ENCODE peak calls at places on chromosome 5, in seven cellular contexts. V is activated CD8-positive, alpha-beta memory T cell treated with anti-CD3 and anti-CD28 coated beads for 4 hours; N is Calu3; X is NCI-H460; Y is GDM1; L is GM20000; S is amygdala. B is an unnamed sample.

GRCh38 chr5:147310059-147310704 is 75.4 kb downstream of the STK32A start:
- DNase-seq in N (peak), L (no peak), Y (no peak), X (peak), V (no peak), S (no peak), B (no peak)

GRCh38 chr5:138148811-138149210 is 9.6 kb upstream of the NME5 start:
- DNase-seq in N (peak), S (no peak), X (peak), L (no peak), Y (no peak), V (no peak), B (no peak)

GRCh38 chr5:84634256-84634655 is 249.6 kb upstream of the EDIL3 start:
- DNase-seq in S (no peak), L (no peak), Y (no peak), V (no peak), N (peak), X (no peak), B (no peak)

GRCh38 chr5:153358315-153358976 is 132.0 kb upstream of the GRIA1 start:
- DNase-seq in Y (no peak), V (no peak), L (peak), N (no peak), X (no peak), S (no peak), B (no peak)

GRCh38 chr5:140795259-140795641 is 598 bp downstream of the PCDHA2 start:
- DNase-seq in V (no peak), X (no peak), L (no peak), S (no peak), Y (no peak), N (no peak), B (peak)

GRCh38 chr5:1368756-1369155 is 23.9 kb upstream of the CLPTM1L start:
- DNase-seq in V (no peak), L (no peak), Y (no peak), S (no peak), X (no peak), N (no peak), B (no peak)

GRCh38 chr5:143083006-143083405 is 312.8 kb downstream of the ARHGAP26 start:
- DNase-seq in V (no peak), Y (no peak), L (no peak), N (no peak), S (no peak), X (no peak), B (no peak)

GRCh38 chr5:150960791-150961396 is 56.1 kb upstream of the ZNF300 start:
- DNase-seq in X (no peak), N (no peak), Y (no peak), S (no peak), L (no peak), V (no peak), B (no peak)

GRCh38 chr5:143279698-143280097 is 123.8 kb downstream of the NR3C1 start:
- DNase-seq in Y (no peak), X (no peak), N (peak), S (no peak), V (no peak), L (no peak), B (no peak)

GRCh38 chr5:35338169-35338476 is 107.8 kb upstream of the PRLR start:
- DNase-seq in V (no peak), Y (no peak), L (no peak), S (no peak), N (no peak), X (no peak), B (no peak)

GRCh38 chr5:110625376-110625999 is 101.0 kb downstream of the TMEM232 start:
- DNase-seq in N (no peak), X (peak), S (no peak), Y (no peak), V (no peak), L (peak), B (peak)

B was measured in hepatocyte.